ENCODE peak calls at places on chromosomes 16 and 17, in nine cellular contexts. Z, Y, U, W, T, F, I, Q and A are unnamed samples.

GRCh38 chr16:73364413-73364812 is 316.5 kb upstream of the ZFHX3 start:
- DNase-seq in I (no peak), Q (no peak), Y (no peak), U (no peak), F (no peak), Z (no peak), W (no peak), T (no peak), A (no peak)

GRCh38 chr16:69566437-69567030 is 768 bp downstream of the NFAT5 start:
- DNase-seq in Y (peak), T (peak), W (peak), I (no peak), U (no peak), Z (peak), Q (peak), F (no peak), A (peak)

GRCh38 chr17:49337900-49338299 is 24.1 kb downstream of the ZNF652 start:
- DNase-seq in I (no peak), T (no peak), F (no peak), Q (no peak), U (no peak), Z (no peak), Y (peak), W (no peak), A (peak)

GRCh38 chr16:31409433-31409832 is 16.3 kb downstream of the ITGAD start:
- DNase-seq in F (no peak), T (no peak), W (no peak), U (no peak), I (no peak), Y (no peak), Q (no peak), Z (no peak), A (no peak)

GRCh38 chr16:84785843-84786538 is 33.8 kb upstream of the CRISPLD2 start:
- DNase-seq in U (no peak), Q (no peak), Z (no peak), F (peak), W (no peak), T (no peak), I (no peak), Y (peak), A (peak)

GRCh38 chr16:1245452-1246005 is 5.0 kb downstream of the TPSAB1 start:
- DNase-seq in Z (peak), W (no peak), I (no peak), Q (no peak), F (no peak), T (no peak), U (no peak), Y (no peak), A (no peak)

GRCh38 chr17:4520060-4520880 is 21.6 kb downstream of the SPNS2 start:
- DNase-seq in Y (no peak), U (no peak), T (no peak), W (no peak), Z (no peak), Q (no peak), I (no peak), F (no peak), A (no peak)

GRCh38 chr17:64155751-64156544 is 26.0 kb upstream of the ERN1 start:
- DNase-seq in I (no peak), Z (no peak), U (no peak), Q (peak), W (peak), Y (peak), T (peak), F (no peak), A (peak)

GRCh38 chr16:59973966-59974365 is 1239.8 kb upstream of the GOT2 start:
- DNase-seq in U (no peak), F (no peak), W (no peak), I (no peak), Y (peak), Z (no peak), Q (no peak), T (no peak), A (no peak)